ENCODE peak calls at places on chromosomes 1 and 21, in five cellular contexts. H, A, Q, S and V are unnamed samples. For H3K9me3 and H3K4me1, the result is how much of the 10 kb centered on the place peaks cover.

GRCh38 chr1:108503062-108503740 is 53.1 kb downstream of the NBPF6 start:
- DNase-seq in A (no peak), Q (peak), H (no peak), S (no peak), V (no peak)

GRCh38 chr1:8043621-8044020 is 17.5 kb upstream of the ERRFI1 start:
- DNase-seq in Q (no peak), A (no peak), H (no peak), S (no peak), V (no peak)

GRCh38 chr1:116179886-116180474 is 68.8 kb downstream of the MAB21L3 start:
- DNase-seq in A (no peak), H (no peak), S (no peak), Q (no peak), V (no peak)

GRCh38 chr1:230578621-230579020 is 63.7 kb upstream of the COG2 start:
- DNase-seq in S (no peak), H (no peak), Q (no peak), A (no peak), V (no peak)

GRCh38 chr1:94039871-94040569 is 80.9 kb downstream of the ABCA4 start:
- DNase-seq in H (no peak), Q (no peak), S (no peak), A (no peak), V (no peak)

GRCh38 chr21:37028579-37028978 is 22.1 kb downstream of the RIPPLY3 start:
- DNase-seq in A (no peak), H (no peak), Q (peak), S (no peak), V (no peak)

GRCh38 chr1:160579216-160579701 is at the start of gene CD84:
- DNase-seq in Q (no peak), S (no peak), A (no peak), H (no peak), V (no peak)

GRCh38 chr1:213303286-213303685 is 252.2 kb downstream of the RPS6KC1 start:
- DNase-seq in Q (peak), S (no peak), H (peak), A (peak), V (peak)

GRCh38 chr1:68120136-68120791 is 69.8 kb upstream of the DIRAS3 start:
- DNase-seq in H (peak), S (peak), Q (peak), A (peak), V (peak)

GRCh38 chr1:147719711-147720225 is 40.6 kb downstream of the GJA5 start:
- DNase-seq in Q (peak), H (no peak), A (no peak), S (peak), V (no peak)

GRCh38 chr1:3005771-3006170 is 15.5 kb upstream of the ACTRT2 start:
- DNase-seq in A (no peak), Q (no peak), S (no peak), H (no peak), V (no peak)

GRCh38 chr1:87398644-87399043 is 70.0 kb downstream of the LMO4 start:
- DNase-seq in S (no peak), H (no peak), Q (peak), A (no peak), V (no peak)

GRCh38 chr1:217892750-217893149 is 261.6 kb downstream of the SPATA17 start:
- DNase-seq in A (no peak), H (no peak), Q (no peak), S (no peak), V (no peak)

GRCh38 chr1:154970631-154971340 is at the start of gene SHC1:
- DNase-seq in H (peak), Q (peak), S (peak), A (peak), V (no peak)

GRCh38 chr1:234373938-234374240 is 633 bp downstream of the COA6 start:
- DNase-seq in H (no peak), S (no peak), A (no peak), Q (no peak), V (no peak)

GRCh38 chr1:212062832-212063438 is 27.4 kb downstream of the DTL start:
- DNase-seq in S (no peak), H (no peak), Q (peak), A (peak), V (no peak)

GRCh38 chr1:167774710-167775109 is 52.9 kb downstream of the MPZL1 start:
- DNase-seq in H (no peak), S (no peak), A (no peak), Q (peak), V (no peak)

GRCh38 chr1:201481761-201482493 is 12.9 kb upstream of the PHLDA3 start:
- DNase-seq in S (peak), Q (peak), A (peak), H (peak), V (no peak)

GRCh38 chr1:6234502-6235295 is 1.1 kb downstream of the ICMT start:
- DNase-seq in Q (no peak), S (no peak), H (no peak), A (no peak), V (no peak)

GRCh38 chr1:111249960-111250359 is 22.4 kb downstream of the CHI3L2 start:
- DNase-seq in Q (no peak), S (no peak), H (no peak), A (no peak), V (no peak)

GRCh38 chr1:206717237-206717989 is 32.7 kb downstream of the MAPKAPK2 start:
- DNase-seq in H (no peak), S (no peak), Q (peak), A (no peak), V (no peak)

GRCh38 chr1:50308883-50309282 is 114.4 kb downstream of the DMRTA2 start:
- DNase-seq in A (peak), S (peak), H (no peak), Q (peak), V (peak)

GRCh38 chr1:15620155-15620545 is 2.9 kb downstream of the DDI2 start:
- DNase-seq in Q (peak), H (no peak), A (no peak), S (no peak), V (no peak)

GRCh38 chr1:195851804-195852203 is 756.4 kb downstream of the KCNT2 start:
- DNase-seq in A (no peak), S (no peak), Q (no peak), H (no peak), V (no peak)

GRCh38 chr1:4933232-4933631 is 278.8 kb downstream of the AJAP1 start:
- DNase-seq in S (no peak), H (no peak), Q (no peak), A (no peak), V (no peak)

GRCh38 chr1:5993553-5994510 is 1.6 kb upstream of the NPHP4 start:
- DNase-seq in H (no peak), S (no peak), A (no peak), Q (no peak), V (no peak)

DNA sequence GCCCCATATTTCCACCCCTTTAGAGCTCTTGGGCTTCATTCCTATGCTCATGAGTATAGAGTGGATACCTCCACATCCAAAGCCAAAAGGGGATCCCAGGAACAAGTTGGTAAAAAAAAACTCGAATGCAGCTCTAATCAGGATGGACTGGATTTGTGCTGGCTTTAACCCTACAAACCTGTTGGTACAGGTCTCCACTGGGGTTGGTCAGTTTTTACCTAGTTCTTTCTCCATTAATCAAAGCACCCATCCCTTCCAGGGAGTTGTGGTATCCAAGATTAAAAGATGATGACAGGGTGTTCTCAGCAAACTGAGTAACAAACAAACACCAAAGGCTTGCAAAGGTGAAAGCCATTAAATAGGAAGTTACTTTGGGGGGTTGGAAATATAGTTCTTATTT is 5.9 kb upstream of the CRNN start:
- DNase-seq in Q (no peak), H (no peak), A (no peak), S (no peak), V (no peak)
- H3K9me3 ChIP-seq in Q (under half), H (under half), A (under half), S (under half), V (under half)

GRCh38 chr1:41981796-41982195 is 63.1 kb upstream of the HIVEP3 start:
- DNase-seq in S (no peak), Q (no peak), A (no peak), H (no peak), V (no peak)
- H3K4me3 ChIP-seq in S (no peak), Q (no peak), A (no peak), H (no peak), V (no peak)

GRCh38 chr1:226731257-226731893 is 7.7 kb downstream of the ITPKB start:
- DNase-seq in A (no peak), H (no peak), S (no peak), Q (no peak), V (no peak)
- H3K4me1 ChIP-seq in A (under half), H (under half), S (under half), Q (under half), V (under half)

GRCh38 chr1:91506071-91506470 is 5.4 kb downstream of the CDC7 start:
- DNase-seq in Q (no peak), S (no peak), A (no peak), H (no peak), V (no peak)

GRCh38 chr1:91513160-91513559 is 12.5 kb downstream of the CDC7 start:
- DNase-seq in A (no peak), S (no peak), Q (peak), H (no peak), V (no peak)

GRCh38 chr1:91511386-91511785 is 10.7 kb downstream of the CDC7 start:
- DNase-seq in A (peak), H (no peak), S (no peak), Q (peak), V (no peak)

GRCh38 chr1:91507330-91507729 is 6.7 kb downstream of the CDC7 start:
- DNase-seq in A (no peak), Q (peak), S (no peak), H (no peak), V (no peak)

DNA sequence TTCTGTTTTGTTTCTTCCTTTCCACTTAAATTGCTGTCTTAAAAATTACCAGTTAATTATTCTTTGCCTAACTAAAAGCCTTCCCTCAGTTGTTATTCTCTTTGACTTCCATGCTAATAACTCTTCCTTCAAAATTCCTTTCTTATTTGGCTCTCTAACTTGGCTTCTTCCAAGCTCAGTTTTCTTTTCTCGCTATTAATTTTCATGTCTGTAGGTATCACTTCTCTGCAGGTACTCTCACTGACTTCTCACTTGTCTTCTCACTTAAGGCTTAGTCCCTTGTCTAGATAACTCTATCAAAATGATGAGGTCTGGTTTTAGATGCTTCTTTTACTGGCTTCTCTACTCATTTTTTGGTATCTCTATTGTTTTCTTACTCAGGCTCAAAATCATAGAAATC is 10.1 kb downstream of the CDC7 start:
- DNase-seq in S (no peak), H (no peak), Q (no peak), A (no peak), V (no peak)
- H3K9me3 ChIP-seq in S (under half), H (under half), Q (under half), A (under half), V (under half)

GRCh38 chr1:21344098-21344749 is 54.0 kb upstream of the ECE1 start:
- DNase-seq in Q (no peak), A (no peak), H (no peak), S (peak), V (no peak)

GRCh38 chr1:21344750-21345443 is 54.6 kb upstream of the ECE1 start:
- DNase-seq in H (no peak), S (peak), A (no peak), Q (no peak), V (no peak)

GRCh38 chr1:21341022-21341421 is 50.8 kb upstream of the ECE1 start:
- DNase-seq in S (peak), Q (no peak), H (no peak), A (no peak), V (no peak)

GRCh38 chr1:21341517-21342078 is 51.3 kb upstream of the ECE1 start:
- DNase-seq in Q (no peak), S (peak), H (no peak), A (no peak), V (no peak)

GRCh38 chr1:21342961-21343838 is 52.9 kb upstream of the ECE1 start:
- DNase-seq in Q (no peak), S (peak), A (no peak), H (no peak), V (no peak)
- H3K4me3 ChIP-seq in Q (no peak), S (no peak), A (peak), H (peak), V (no peak)

GRCh38 chr1:66929999-66930822 is 5.4 kb downstream of the MIER1 start:
- DNase-seq in S (peak), H (peak), Q (peak), A (peak), V (peak)

GRCh38 chr1:66929691-66929998 is 4.9 kb downstream of the MIER1 start:
- DNase-seq in A (no peak), S (no peak), Q (no peak), H (no peak), V (no peak)

GRCh38 chr1:66932291-66932690 is 7.5 kb downstream of the MIER1 start:
- DNase-seq in H (no peak), A (no peak), Q (no peak), S (no peak), V (no peak)

GRCh38 chr1:66930823-66931174 is 6.0 kb downstream of the MIER1 start:
- DNase-seq in A (no peak), Q (no peak), H (no peak), S (no peak), V (no peak)

DNA sequence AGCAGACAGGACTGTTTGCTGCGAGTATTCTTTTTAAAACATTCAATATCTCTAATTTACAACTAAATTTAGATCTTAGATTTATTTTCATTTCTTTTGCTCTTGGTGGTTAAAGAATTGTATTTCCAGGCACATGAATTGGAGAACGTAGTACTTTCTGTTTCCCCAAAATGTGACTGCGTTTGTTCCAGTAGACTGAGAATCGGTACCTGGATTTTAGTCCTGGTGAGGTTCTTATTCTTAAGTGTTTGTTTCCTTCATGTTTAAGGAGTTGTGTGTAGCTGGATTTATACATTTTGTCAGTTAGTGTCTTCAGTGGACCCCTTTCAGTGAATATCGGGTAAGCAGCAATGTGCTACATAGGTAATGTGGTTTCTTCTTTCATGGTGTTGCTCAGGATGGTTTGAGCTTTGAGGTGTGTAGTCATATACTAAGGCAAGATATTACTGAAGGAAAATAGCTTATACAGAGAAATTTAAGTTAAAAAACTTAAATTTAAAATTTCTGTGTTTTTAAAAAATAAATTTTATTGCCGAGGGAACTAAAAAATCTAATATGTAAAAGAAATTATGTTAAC is 6.8 kb downstream of the MIER1 start:
- DNase-seq in Q (no peak), A (no peak), S (no peak), H (no peak), V (no peak)
- H3K4me1 ChIP-seq in Q (under half), A (under half), S (half or more), H (under half), V (under half)

DNA sequence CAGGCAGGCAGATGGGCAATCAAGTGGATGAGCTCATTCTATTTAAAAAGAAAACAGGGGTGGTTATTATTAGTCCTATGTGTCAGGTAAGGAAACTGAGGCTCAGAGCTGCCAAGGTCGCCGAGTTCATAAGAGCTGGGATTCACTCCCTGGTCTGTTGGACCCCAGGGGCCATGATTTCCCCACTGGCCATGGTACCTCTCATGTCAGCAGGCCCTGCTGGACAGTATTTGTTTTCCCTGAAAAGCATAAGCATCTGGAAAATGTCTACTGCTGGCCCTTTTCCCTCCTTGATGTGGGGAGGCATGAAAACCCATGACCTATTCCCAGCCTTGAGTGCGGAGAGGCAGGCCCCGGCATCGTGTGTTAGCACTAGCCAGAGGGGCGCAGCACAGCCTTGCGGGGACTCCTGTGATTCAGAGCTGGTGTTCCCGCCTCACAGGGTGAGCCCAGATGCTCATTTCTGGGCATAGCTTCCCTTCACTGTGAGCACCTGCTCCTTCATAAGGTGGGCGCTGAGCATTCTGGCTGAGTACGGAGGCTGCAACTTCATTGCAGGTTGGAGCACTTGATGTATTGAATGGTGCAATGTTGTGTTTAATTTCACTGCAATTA is 617.5 kb downstream of the PTPRU start:
- DNase-seq in Q (no peak), H (no peak), S (no peak), A (no peak), V (no peak)
- H3K9me3 ChIP-seq in Q (under half), H (under half), S (under half), A (under half), V (under half)

GRCh38 chr1:203650012-203650836 is 23.6 kb downstream of the ATP2B4 start:
- DNase-seq in S (peak), Q (peak), A (peak), H (no peak), V (no peak)
- H3K4me3 ChIP-seq in S (no peak), Q (no peak), A (no peak), H (peak), V (peak)

GRCh38 chr1:36161656-36162531 is 5.9 kb downstream of the MAP7D1 start:
- DNase-seq in A (peak), S (peak), H (peak), Q (no peak), V (no peak)

GRCh38 chr1:36160949-36161485 is 5.1 kb downstream of the MAP7D1 start:
- DNase-seq in S (peak), Q (peak), H (peak), A (peak), V (no peak)

GRCh38 chr1:36160388-36160948 is 4.5 kb downstream of the MAP7D1 start:
- DNase-seq in S (no peak), Q (no peak), H (no peak), A (no peak), V (no peak)

GRCh38 chr1:36157973-36158826 is 2.2 kb downstream of the MAP7D1 start:
- DNase-seq in H (no peak), A (no peak), Q (no peak), S (no peak), V (no peak)

DNA sequence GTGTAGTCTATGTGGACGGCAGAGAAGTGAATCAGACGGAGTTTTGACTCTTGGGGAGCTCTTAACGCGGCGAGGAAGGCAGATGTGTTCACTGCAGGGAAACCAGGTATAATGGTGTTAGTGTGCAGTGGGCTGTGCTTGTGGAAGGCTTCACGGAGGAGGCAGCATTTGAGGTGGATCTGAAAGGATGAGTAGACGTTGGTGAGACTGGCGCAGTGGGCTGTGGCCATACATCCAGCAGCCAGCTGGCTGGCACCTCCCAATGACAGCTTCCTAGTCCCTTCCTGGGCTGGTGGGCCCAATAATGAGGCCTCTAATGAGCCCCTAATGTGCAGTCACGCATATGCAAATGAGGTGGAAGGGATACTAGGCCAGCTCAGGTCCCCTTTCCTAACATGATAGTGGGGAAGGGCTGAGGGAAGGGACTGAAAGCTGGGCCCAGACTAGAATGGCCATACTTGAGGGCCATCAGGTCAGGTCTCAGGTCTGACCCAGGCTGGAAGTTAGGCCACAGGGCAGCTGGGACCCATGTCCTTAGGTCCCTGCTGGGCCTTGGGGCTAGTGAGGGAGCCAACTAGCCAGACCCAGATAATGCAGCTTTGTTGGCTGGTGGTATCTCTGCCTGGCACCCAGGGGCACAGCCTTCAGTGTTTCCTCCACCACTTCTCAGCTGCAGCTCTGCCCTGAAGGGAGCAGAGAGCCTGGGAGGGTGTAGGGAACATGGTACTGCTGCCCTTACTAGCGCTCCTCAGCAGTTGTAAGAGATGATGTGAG is 3.8 kb downstream of the MAP7D1 start:
- DNase-seq in S (no peak), Q (no peak), H (no peak), A (no peak), V (no peak)
- H3K4me1 ChIP-seq in S (half or more), Q (under half), H (under half), A (under half), V (under half)